ENCODE peak calls at places on chromosomes 3 and 15, in five cellular contexts. One of them, this sample, is unnamed.
A peak's percentile ranks its signal among the peaks of the same experiment; 100 is the strongest.

GRCh38 chr3:52339612-52340011 is 23.5 kb downstream of the DNAH1 start:
- DNase-seq in hippocampal formation: peak; percentile 10
- DNase-seq in NCI-H2081: peak; percentile 79
- DNase-seq in NCI-H1092 treated with DMSO at 0.1 percent for 48 hours: peak; percentile 68
- DNase-seq in omental fat pad: no peak
- DNase-seq in this sample: no peak

GRCh38 chr3:189204467-189204866 is 32.7 kb downstream of the TPRG1 start:
- DNase-seq in NCI-H1092 treated with DMSO at 0.1 percent for 48 hours: no peak
- DNase-seq in omental fat pad: no peak
- DNase-seq in hippocampal formation: no peak
- DNase-seq in NCI-H2081: peak; percentile 19
- DNase-seq in this sample: no peak

GRCh38 chr15:67880651-67881182 is 40.9 kb upstream of the RNU6-1 start:
- DNase-seq in hippocampal formation: no peak
- DNase-seq in omental fat pad: no peak
- DNase-seq in NCI-H2081: peak; percentile 43
- DNase-seq in NCI-H1092 treated with DMSO at 0.1 percent for 48 hours: peak; percentile 7
- DNase-seq in this sample: no peak

GRCh38 chr3:187667526-187667925 is 2.7 kb downstream of the SST start:
- DNase-seq in hippocampal formation: no peak
- DNase-seq in omental fat pad: no peak
- DNase-seq in NCI-H2081: peak; percentile 87
- DNase-seq in NCI-H1092 treated with DMSO at 0.1 percent for 48 hours: peak; percentile 74
- DNase-seq in this sample: no peak

GRCh38 chr15:81744364-81744763 is 301.5 kb downstream of the MEX3B start:
- DNase-seq in NCI-H2081: no peak
- DNase-seq in hippocampal formation: no peak
- DNase-seq in NCI-H1092 treated with DMSO at 0.1 percent for 48 hours: no peak
- DNase-seq in omental fat pad: no peak
- DNase-seq in this sample: no peak

GRCh38 chr15:71051539-71051938 is 63.7 kb upstream of the THSD4 start:
- DNase-seq in omental fat pad: no peak
- DNase-seq in NCI-H2081: no peak
- DNase-seq in hippocampal formation: no peak
- DNase-seq in NCI-H1092 treated with DMSO at 0.1 percent for 48 hours: no peak
- DNase-seq in this sample: no peak

GRCh38 chr3:71022552-71023335 is 560.8 kb downstream of the FOXP1 start:
- DNase-seq in NCI-H1092 treated with DMSO at 0.1 percent for 48 hours: no peak
- DNase-seq in hippocampal formation: peak; percentile 50
- DNase-seq in omental fat pad: no peak
- DNase-seq in NCI-H2081: peak; percentile 24
- DNase-seq in this sample: no peak

GRCh38 chr15:63071288-63071909 is 28.9 kb downstream of the TPM1 start:
- DNase-seq in NCI-H1092 treated with DMSO at 0.1 percent for 48 hours: no peak
- DNase-seq in NCI-H2081: no peak
- DNase-seq in omental fat pad: no peak
- DNase-seq in hippocampal formation: no peak
- DNase-seq in this sample: no peak

GRCh38 chr3:38651153-38651789 is 1.8 kb upstream of the SCN5A start:
- DNase-seq in NCI-H1092 treated with DMSO at 0.1 percent for 48 hours: peak; percentile 37
- DNase-seq in hippocampal formation: peak; percentile 22
- DNase-seq in NCI-H2081: peak; percentile 76
- DNase-seq in omental fat pad: peak; percentile 33
- DNase-seq in this sample: peak; percentile 87

GRCh38 chr15:66883322-66883911 is 181.4 kb downstream of the SMAD6 start:
- DNase-seq in omental fat pad: peak; percentile 44
- DNase-seq in NCI-H1092 treated with DMSO at 0.1 percent for 48 hours: no peak
- DNase-seq in NCI-H2081: no peak
- DNase-seq in hippocampal formation: peak; percentile 22
- DNase-seq in this sample: no peak

GRCh38 chr3:120693439-120694172 is 11.6 kb upstream of the HGD start:
- DNase-seq in hippocampal formation: no peak
- DNase-seq in NCI-H1092 treated with DMSO at 0.1 percent for 48 hours: no peak
- DNase-seq in omental fat pad: no peak
- DNase-seq in NCI-H2081: peak; percentile 86
- DNase-seq in this sample: no peak

GRCh38 chr3:84110787-84111186 is 848.0 kb upstream of the CADM2 start:
- DNase-seq in hippocampal formation: no peak
- DNase-seq in omental fat pad: no peak
- DNase-seq in NCI-H1092 treated with DMSO at 0.1 percent for 48 hours: no peak
- DNase-seq in NCI-H2081: no peak
- DNase-seq in this sample: no peak

GRCh38 chr3:48562367-48563095 is 1.1 kb downstream of the UCN2 start:
- DNase-seq in NCI-H2081: no peak
- DNase-seq in omental fat pad: no peak
- DNase-seq in NCI-H1092 treated with DMSO at 0.1 percent for 48 hours: no peak
- DNase-seq in hippocampal formation: no peak
- DNase-seq in this sample: no peak

GRCh38 chr15:41512078-41512394 is 1.6 kb downstream of the LTK start:
- DNase-seq in hippocampal formation: no peak
- DNase-seq in NCI-H1092 treated with DMSO at 0.1 percent for 48 hours: peak; percentile 25
- DNase-seq in omental fat pad: no peak
- DNase-seq in NCI-H2081: no peak
- DNase-seq in this sample: no peak

GRCh38 chr3:136938334-136938733 is 19.4 kb upstream of the IL20RB start:
- DNase-seq in NCI-H2081: no peak
- DNase-seq in hippocampal formation: no peak
- DNase-seq in omental fat pad: no peak
- DNase-seq in NCI-H1092 treated with DMSO at 0.1 percent for 48 hours: no peak
- DNase-seq in this sample: no peak

GRCh38 chr15:47824185-47824584 is 106.9 kb downstream of the SEMA6D start:
- DNase-seq in NCI-H1092 treated with DMSO at 0.1 percent for 48 hours: no peak
- DNase-seq in hippocampal formation: no peak
- DNase-seq in omental fat pad: no peak
- DNase-seq in NCI-H2081: no peak
- DNase-seq in this sample: no peak

GRCh38 chr3:157248590-157249425 is 88.9 kb upstream of the CCNL1 start:
- DNase-seq in omental fat pad: no peak
- DNase-seq in hippocampal formation: no peak
- DNase-seq in NCI-H1092 treated with DMSO at 0.1 percent for 48 hours: no peak
- DNase-seq in NCI-H2081: peak; percentile 29
- DNase-seq in this sample: no peak

GRCh38 chr3:139718415-139718814 is 40.6 kb upstream of the NMNAT3 start:
- DNase-seq in hippocampal formation: peak; percentile 2
- DNase-seq in NCI-H1092 treated with DMSO at 0.1 percent for 48 hours: peak; percentile 25
- DNase-seq in NCI-H2081: peak; percentile 40
- DNase-seq in omental fat pad: no peak
- DNase-seq in this sample: no peak

GRCh38 chr3:107855710-107856109 is 235.1 kb downstream of the CD47 start:
- DNase-seq in NCI-H1092 treated with DMSO at 0.1 percent for 48 hours: peak; percentile 17
- DNase-seq in omental fat pad: no peak
- DNase-seq in NCI-H2081: no peak
- DNase-seq in hippocampal formation: no peak
- DNase-seq in this sample: no peak

GRCh38 chr3:12729313-12729676 is 29.8 kb downstream of the TMEM40 start:
- DNase-seq in hippocampal formation: no peak
- DNase-seq in NCI-H2081: no peak
- DNase-seq in omental fat pad: no peak
- DNase-seq in NCI-H1092 treated with DMSO at 0.1 percent for 48 hours: no peak
- DNase-seq in this sample: no peak

GRCh38 chr3:79139395-79140060 is 628.3 kb downstream of the ROBO1 start:
- DNase-seq in NCI-H1092 treated with DMSO at 0.1 percent for 48 hours: no peak
- DNase-seq in NCI-H2081: no peak
- DNase-seq in hippocampal formation: no peak
- DNase-seq in omental fat pad: no peak
- DNase-seq in this sample: no peak

GRCh38 chr3:28850186-28850585 is 430.7 kb upstream of the RBMS3 start:
- DNase-seq in NCI-H1092 treated with DMSO at 0.1 percent for 48 hours: no peak
- DNase-seq in omental fat pad: no peak
- DNase-seq in hippocampal formation: no peak
- DNase-seq in NCI-H2081: no peak
- DNase-seq in this sample: no peak

GRCh38 chr3:46664971-46665762 is 28.3 kb downstream of the ALS2CL start:
- DNase-seq in NCI-H2081: peak; percentile 75
- DNase-seq in omental fat pad: peak; percentile 17
- DNase-seq in hippocampal formation: no peak
- DNase-seq in NCI-H1092 treated with DMSO at 0.1 percent for 48 hours: no peak
- DNase-seq in this sample: peak; percentile 61

GRCh38 chr3:108090066-108090700 is 648 bp downstream of the CD47 start:
- DNase-seq in hippocampal formation: peak; percentile 64
- DNase-seq in NCI-H1092 treated with DMSO at 0.1 percent for 48 hours: peak; percentile 66
- DNase-seq in omental fat pad: no peak
- DNase-seq in NCI-H2081: peak; percentile 61
- DNase-seq in this sample: no peak

GRCh38 chr3:76410762-76411281 is 625.5 kb upstream of the ZNF717 start:
- DNase-seq in omental fat pad: no peak
- DNase-seq in NCI-H1092 treated with DMSO at 0.1 percent for 48 hours: no peak
- DNase-seq in NCI-H2081: peak; percentile 1
- DNase-seq in hippocampal formation: no peak
- DNase-seq in this sample: no peak

GRCh38 chr15:80556694-80557367 is 138.3 kb upstream of the ABHD17C start:
- DNase-seq in NCI-H1092 treated with DMSO at 0.1 percent for 48 hours: no peak
- DNase-seq in hippocampal formation: no peak
- DNase-seq in omental fat pad: no peak
- DNase-seq in NCI-H2081: no peak
- DNase-seq in this sample: no peak

GRCh38 chr3:126683506-126683905 is 20.5 kb upstream of the CHCHD6 start:
- DNase-seq in NCI-H1092 treated with DMSO at 0.1 percent for 48 hours: peak; percentile 44
- DNase-seq in hippocampal formation: no peak
- DNase-seq in omental fat pad: no peak
- DNase-seq in NCI-H2081: peak; percentile 96
- DNase-seq in this sample: peak; percentile 50

GRCh38 chr3:195609229-195609628 is 25.5 kb upstream of the APOD start:
- DNase-seq in omental fat pad: no peak
- DNase-seq in NCI-H2081: no peak
- DNase-seq in NCI-H1092 treated with DMSO at 0.1 percent for 48 hours: no peak
- DNase-seq in hippocampal formation: no peak
- DNase-seq in this sample: no peak

GRCh38 chr3:177597325-177598109 is 400.2 kb upstream of the TBL1XR1 start:
- DNase-seq in omental fat pad: no peak
- DNase-seq in NCI-H1092 treated with DMSO at 0.1 percent for 48 hours: peak; percentile 99
- DNase-seq in NCI-H2081: peak; percentile 93
- DNase-seq in hippocampal formation: peak; percentile 32
- DNase-seq in this sample: no peak

GRCh38 chr15:57320543-57321220 is 55.6 kb upstream of the CGNL1 start:
- DNase-seq in NCI-H2081: no peak
- DNase-seq in NCI-H1092 treated with DMSO at 0.1 percent for 48 hours: no peak
- DNase-seq in hippocampal formation: no peak
- DNase-seq in omental fat pad: no peak
- DNase-seq in this sample: peak; percentile 61

This sample was measured in spleen.